ENCODE peak calls at places on chromosome 10, in nine cellular contexts. Z, B, Y, W, I, S, Q, P and T are unnamed samples.

GRCh38 chr10:72800000-72800740 is 93.4 kb upstream of the OIT3 start:
- DNase-seq in Z (no peak), B (no peak), Y (peak), W (no peak), I (no peak), S (no peak), Q (no peak), P (peak), T (no peak)

GRCh38 chr10:97279121-97279815 is 13.2 kb downstream of the ARHGAP19 start:
- DNase-seq in Z (no peak), B (no peak), Y (peak), W (no peak), I (no peak), S (no peak), Q (peak), P (peak), T (no peak)

GRCh38 chr10:102046095-102046494 is 9.9 kb downstream of the ARMH3 start:
- DNase-seq in Z (no peak), B (no peak), Y (no peak), W (no peak), I (no peak), S (no peak), Q (no peak), P (no peak), T (no peak)

GRCh38 chr10:80407836-80408197 is 534 bp upstream of the PRXL2A start:
- DNase-seq in Z (no peak), B (no peak), Y (no peak), W (no peak), I (peak), S (no peak), Q (no peak), P (no peak), T (peak)

GRCh38 chr10:59273453-59273852 is 88.9 kb downstream of the FAM13C start:
- DNase-seq in Z (no peak), B (no peak), Y (no peak), W (no peak), I (no peak), S (no peak), Q (no peak), P (peak), T (no peak)

GRCh38 chr10:124961248-124961570 is 19.3 kb downstream of the ZRANB1 start:
- DNase-seq in Z (no peak), B (no peak), Y (no peak), W (no peak), I (no peak), S (no peak), Q (no peak), P (no peak), T (no peak)

GRCh38 chr10:124286621-124287020 is 132.1 kb downstream of the OAT start:
- DNase-seq in Z (no peak), B (no peak), Y (no peak), W (no peak), I (no peak), S (no peak), Q (no peak), P (no peak), T (no peak)

GRCh38 chr10:13354783-13355182 is 6.7 kb upstream of the SEPHS1 start:
- DNase-seq in Z (no peak), B (no peak), Y (no peak), W (no peak), I (no peak), S (no peak), Q (no peak), P (no peak), T (no peak)

GRCh38 chr10:101536800-101537199 is 51.3 kb downstream of the POLL start:
- DNase-seq in Z (no peak), B (no peak), Y (peak), W (no peak), I (no peak), S (no peak), Q (no peak), P (peak), T (no peak)

GRCh38 chr10:95560288-95561199 is 627 bp downstream of the SORBS1 start:
- DNase-seq in Z (no peak), B (peak), Y (peak), W (no peak), I (peak), S (no peak), Q (peak), P (peak), T (peak)